ENCODE peak calls at places on chromosome 6, in four cellular contexts. X, C, H and V are unnamed samples.

GRCh38 chr6:133809406-133809805 is 79.5 kb upstream of the TCF21 start:
- DNase-seq in C (no peak), H (no peak), X (no peak), V (no peak)

GRCh38 chr6:133953634-133954415 is 801 bp downstream of the TBPL1 start:
- DNase-seq in X (no peak), C (no peak), H (no peak), V (no peak)

GRCh38 chr6:82924799-82925535 is 140.7 kb downstream of the UBE3D start:
- DNase-seq in X (no peak), C (no peak), H (no peak), V (no peak)

GRCh38 chr6:158219229-158219628 is 51.1 kb downstream of the GTF2H5 start:
- DNase-seq in C (no peak), X (no peak), H (no peak), V (no peak)

GRCh38 chr6:2970034-2970685 is 1.2 kb downstream of the SERPINB6 start:
- DNase-seq in C (peak; percentile 69), X (no peak), H (no peak), V (no peak)

GRCh38 chr6:82555801-82556200 is 192.2 kb downstream of the TPBG start:
- DNase-seq in H (no peak), X (no peak), C (no peak), V (no peak)

GRCh38 chr6:14652536-14652935 is 535.0 kb downstream of the CD83 start:
- DNase-seq in H (no peak), X (no peak), C (no peak), V (no peak)

GRCh38 chr6:138817799-138818198 is 21.9 kb downstream of the ECT2L start:
- DNase-seq in X (peak; percentile 62), H (no peak), C (no peak), V (peak; percentile 41)

GRCh38 chr6:35624341-35625070 is 64.2 kb downstream of the FKBP5 start:
- DNase-seq in C (no peak), H (no peak), X (no peak), V (no peak)

GRCh38 chr6:89862281-89862680 is 32.0 kb upstream of the GJA10 start:
- DNase-seq in X (no peak), C (no peak), H (peak; percentile 86), V (no peak)

GRCh38 chr6:139722540-139722939 is 348.1 kb upstream of the CITED2 start:
- DNase-seq in H (no peak), X (no peak), C (no peak), V (no peak)

GRCh38 chr6:26304213-26305096 is 60.5 kb upstream of the BTN3A2 start:
- DNase-seq in H (no peak), C (peak; percentile 26), X (peak; percentile 37), V (no peak)

GRCh38 chr6:117389227-117390057 is 36.3 kb downstream of the ROS1 start:
- DNase-seq in C (no peak), X (no peak), H (no peak), V (no peak)

GRCh38 chr6:118468682-118469465 is 79.2 kb upstream of the PLN start:
- DNase-seq in X (no peak), H (no peak), C (no peak), V (no peak)

GRCh38 chr6:14720411-14721102 is 525.3 kb upstream of the JARID2 start:
- DNase-seq in X (no peak), H (no peak), C (no peak), V (no peak)

GRCh38 chr6:145315982-145316600 is 419.2 kb downstream of the EPM2A start:
- DNase-seq in X (no peak), H (no peak), C (no peak), V (no peak)

GRCh38 chr6:57134954-57135353 is 37.2 kb upstream of the BAG2 start:
- DNase-seq in X (no peak), H (no peak), C (no peak), V (no peak)

GRCh38 chr6:154356690-154357089 is at the start of gene IPCEF1:
- DNase-seq in C (no peak), X (no peak), H (no peak), V (no peak)

GRCh38 chr6:79694623-79695311 is 63.6 kb downstream of the SH3BGRL2 start:
- DNase-seq in X (peak; percentile 44), H (no peak), C (no peak), V (no peak)

GRCh38 chr6:41153992-41154625 is at the start of gene TREML1:
- DNase-seq in H (no peak), X (no peak), C (no peak), V (no peak)

GRCh38 chr6:116385462-116385807 is 14.7 kb downstream of the DSE start:
- DNase-seq in X (no peak), H (no peak), C (no peak), V (no peak)

GRCh38 chr6:140252099-140252498 is 877.7 kb upstream of the CITED2 start:
- DNase-seq in C (no peak), H (no peak), X (no peak), V (no peak)

GRCh38 chr6:10451394-10451793 is 36.5 kb upstream of the TFAP2A start:
- DNase-seq in X (no peak), H (no peak), C (no peak), V (no peak)

GRCh38 chr6:157600807-157601206 is 219.8 kb downstream of the ZDHHC14 start:
- DNase-seq in X (no peak), H (no peak), C (no peak), V (no peak)

GRCh38 chr6:111843347-111844147 is 29.7 kb downstream of the FYN start:
- DNase-seq in X (no peak), H (no peak), C (peak; percentile 87), V (no peak)

GRCh38 chr6:149235130-149235561 is 82.4 kb upstream of the TAB2 start:
- DNase-seq in X (no peak), C (no peak), H (peak; percentile 69), V (no peak)

GRCh38 chr6:134846865-134847264 is 103.0 kb downstream of the ALDH8A1 start:
- DNase-seq in X (no peak), C (no peak), H (no peak), V (no peak)

GRCh38 chr6:132763269-132763668 is 5.6 kb upstream of the VNN2 start:
- DNase-seq in C (peak; percentile 18), H (peak; percentile 32), X (no peak), V (no peak)

GRCh38 chr6:150622941-150623874 is 23.5 kb downstream of the PLEKHG1 start:
- DNase-seq in C (no peak), X (no peak), H (peak; percentile 87), V (no peak)

GRCh38 chr6:77462359-77463307 is 658 bp downstream of the HTR1B start:
- DNase-seq in X (peak; percentile 54), H (no peak), C (no peak), V (no peak)

GRCh38 chr6:107822154-107823046 is 1.7 kb downstream of the SCML4 start:
- DNase-seq in C (no peak), H (peak; percentile 21), X (no peak), V (no peak)

GRCh38 chr6:107819976-107820551 is 4.0 kb downstream of the SCML4 start:
- DNase-seq in C (no peak), H (no peak), X (peak; percentile 35), V (peak; percentile 49)

GRCh38 chr6:107820571-107821261 is 3.4 kb downstream of the SCML4 start:
- DNase-seq in X (no peak), C (no peak), H (no peak), V (no peak)

GRCh38 chr6:107821591-107821990 is 2.5 kb downstream of the SCML4 start:
- DNase-seq in X (no peak), C (no peak), H (no peak), V (no peak)

DNA sequence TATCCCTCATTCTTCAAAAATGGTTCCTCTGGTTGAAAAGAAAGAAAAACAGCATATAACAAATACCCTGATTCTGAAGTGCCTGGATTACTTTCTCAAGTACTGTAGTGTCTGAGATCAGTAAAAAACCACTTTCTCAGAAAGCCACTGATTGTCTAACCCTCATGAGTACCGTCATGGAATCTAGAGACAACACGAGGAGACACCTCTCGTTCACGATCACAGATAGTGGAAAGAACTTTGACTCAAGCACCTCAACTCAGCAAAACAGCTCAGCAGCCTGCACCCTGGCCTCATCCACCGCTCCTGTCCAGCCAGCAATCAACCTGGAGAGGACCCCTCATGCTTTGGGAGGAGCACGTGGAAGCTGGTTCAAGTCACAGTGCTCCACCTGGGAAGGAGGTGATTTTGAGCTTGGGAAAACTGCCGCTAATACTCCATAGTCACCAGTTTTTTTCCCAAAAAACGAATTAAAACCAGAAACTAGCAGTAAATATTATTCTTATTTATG is 1.0 kb downstream of the SCML4 start:
- DNase-seq in H (no peak), X (no peak), C (no peak), V (no peak)
- TF ChIP-seq ATF2 in H (no peak), X (no peak), C (no peak), V (no peak)

DNA sequence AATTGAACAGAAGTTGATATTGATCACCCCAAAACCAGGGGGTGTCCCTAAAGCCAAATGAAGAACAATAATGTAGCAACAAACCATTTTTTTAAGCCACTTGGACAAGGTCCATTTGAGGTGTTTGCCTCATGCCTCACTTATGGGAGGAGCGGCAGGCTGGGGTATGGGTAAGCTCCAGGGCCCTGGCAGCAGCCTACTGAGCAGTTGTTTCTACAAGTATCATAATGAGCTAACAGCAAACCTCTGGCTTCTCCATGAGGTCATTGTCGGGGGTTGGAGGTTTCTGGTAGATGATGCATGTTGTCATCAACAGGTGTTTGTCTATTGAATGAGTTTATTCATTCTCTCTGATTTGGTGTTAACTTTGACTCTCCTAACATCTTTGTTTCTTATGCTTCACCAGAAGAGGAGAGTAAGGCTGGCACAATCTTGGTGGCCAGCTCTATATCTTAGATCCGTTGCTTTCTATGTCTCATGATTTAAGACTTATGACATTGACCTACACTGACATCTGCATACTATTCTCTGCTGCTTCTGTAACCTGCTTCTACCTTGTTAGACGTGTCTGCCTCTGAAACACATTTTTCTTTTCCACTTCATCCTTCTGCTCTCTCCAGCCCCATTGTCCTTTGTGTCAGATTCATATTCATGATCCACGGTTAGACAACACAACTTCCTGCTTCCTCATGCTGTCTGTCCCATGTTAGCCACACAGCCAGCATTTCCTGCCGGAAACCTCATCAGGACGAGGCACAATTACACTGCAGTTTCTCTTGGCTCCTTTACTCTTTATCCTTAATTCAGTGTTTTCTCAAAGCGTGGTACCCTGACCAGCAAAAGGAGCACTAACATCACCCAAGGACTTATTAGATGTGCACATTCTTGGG is 150.5 kb downstream of the TBC1D7 start:
- DNase-seq in C (no peak), H (no peak), X (no peak), V (no peak)
- TF ChIP-seq ATF2 in C (no peak), H (no peak), X (no peak), V (no peak)

GRCh38 chr6:106973841-106974336 is 640 bp downstream of the CD24 start:
- DNase-seq in X (peak; percentile 33), C (no peak), H (no peak), V (no peak)
- TF ChIP-seq ATF2 in X (no peak), C (no peak), H (no peak), V (no peak)

DNA sequence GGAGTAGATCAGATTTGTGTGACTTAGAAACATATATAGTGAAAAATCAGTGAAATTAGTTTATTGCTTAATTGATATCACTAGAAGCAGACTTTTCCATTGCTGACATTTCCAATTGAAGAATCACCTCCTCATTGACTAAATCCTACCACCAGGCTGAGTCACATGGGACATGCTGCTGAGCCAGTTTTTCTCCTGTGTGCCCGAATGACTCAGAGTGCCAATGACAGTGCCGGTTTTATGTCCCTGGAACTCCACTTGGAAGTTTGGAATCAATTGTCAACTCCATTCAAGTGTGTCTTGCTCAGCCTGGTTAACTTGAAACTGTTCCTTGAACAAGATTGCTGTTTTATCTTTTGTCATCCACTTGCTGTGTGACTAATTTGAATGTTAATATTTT is 316.1 kb upstream of the PRDM1 start:
- DNase-seq in C (no peak), X (no peak), H (no peak), V (no peak)
- TF ChIP-seq ATF2 in C (no peak), X (no peak), H (no peak), V (no peak)